ENCODE peak calls at places on chromosomes 11 and 22, in four cellular contexts. T, A, M and W are unnamed samples.

GRCh38 chr11:36071917-36072500 is 128.1 kb downstream of the LDLRAD3 start:
- DNase-seq in A (no peak), T (no peak), M (no peak), W (no peak)

GRCh38 chr22:27568265-27568664 is 233.3 kb downstream of the MN1 start:
- DNase-seq in A (no peak), M (no peak), T (no peak), W (no peak)

GRCh38 chr22:50296658-50297490 is 10.6 kb downstream of the PLXNB2 start:
- DNase-seq in M (no peak), T (no peak), A (no peak), W (no peak)

GRCh38 chr11:112100457-112100856 is 13.8 kb downstream of the SDHD start:
- DNase-seq in T (no peak), M (no peak), A (no peak), W (no peak)

GRCh38 chr11:995058-995751 is 41.3 kb downstream of the MUC6 start:
- DNase-seq in T (no peak), A (no peak), M (no peak), W (no peak)

GRCh38 chr22:22425783-22426624 is 82.5 kb downstream of the ZNF280B start:
- DNase-seq in A (no peak), M (no peak), T (no peak), W (no peak)

GRCh38 chr22:23283591-23284503 is 103.5 kb downstream of the BCR start:
- DNase-seq in M (no peak), A (no peak), T (no peak), W (no peak)

GRCh38 chr11:125579811-125580210 is 10.5 kb downstream of the EI24 start:
- DNase-seq in T (no peak), A (no peak), M (no peak), W (no peak)

GRCh38 chr11:827861-828167 is at the start of gene CRACR2B:
- DNase-seq in T (no peak), A (no peak), M (no peak), W (no peak)

GRCh38 chr11:121038642-121039409 is 14.9 kb downstream of the TBCEL start:
- DNase-seq in T (no peak), M (no peak), A (no peak), W (no peak)

GRCh38 chr11:123588117-123588815 is 66.2 kb downstream of the SCN3B start:
- DNase-seq in T (no peak), A (no peak), M (no peak), W (no peak)

GRCh38 chr11:60084866-60085265 is 3.6 kb upstream of the MS4A2 start:
- DNase-seq in T (no peak), M (no peak), A (no peak), W (no peak)

GRCh38 chr11:119721129-119722120 is 7.6 kb downstream of the NECTIN1 start:
- DNase-seq in T (no peak), A (peak; percentile 41), M (no peak), W (no peak)